ENCODE peak calls at places on chromosomes 4 and X, in eight cellular contexts. E is body of pancreas, N is endothelial cell of umbilical vein, J is glutamatergic neuron, L is bronchial epithelial cell, M is NB4, S is lung, Q is progenitor cell of endocrine pancreas. P is an unnamed sample.

GRCh38 chr4:123352966-123353365 is 43.6 kb upstream of the SPRY1 start:
- DNase-seq in N (no peak), Q (no peak), J (no peak), M (no peak), L (no peak), S (no peak), E (no peak), P (no peak)

GRCh38 chr4:68963389-68963788 is 11.8 kb upstream of the UGT2A3 start:
- DNase-seq in S (no peak), J (no peak), N (no peak), M (no peak), L (no peak), Q (no peak), E (peak), P (no peak)

GRCh38 chr4:99945718-99946345 is 586 bp downstream of the DNAJB14 start:
- DNase-seq in E (peak), N (peak), M (peak), J (no peak), L (no peak), S (no peak), Q (peak), P (no peak)

GRCh38 chr4:8114456-8115202 is 44.0 kb downstream of the ABLIM2 start:
- DNase-seq in Q (no peak), S (no peak), J (no peak), E (no peak), L (no peak), N (no peak), M (no peak), P (no peak)

GRCh38 chr4:3253808-3254207 is 4.8 kb downstream of the MSANTD1 start:
- DNase-seq in Q (no peak), N (no peak), L (no peak), E (no peak), M (no peak), S (no peak), J (peak), P (peak)

GRCh38 chrX:132118361-132118760 is 9.5 kb downstream of the FRMD7 start:
- DNase-seq in N (no peak), L (no peak), E (no peak), J (peak), Q (no peak), S (no peak), M (peak), P (no peak)

GRCh38 chrX:100316987-100317386 is 93.1 kb downstream of the PCDH19 start:
- DNase-seq in S (peak), N (no peak), E (no peak), Q (no peak), M (no peak), J (no peak), L (peak), P (no peak)

GRCh38 chrX:38817004-38817703 is 15.9 kb downstream of the MID1IP1 start:
- DNase-seq in E (peak), S (peak), J (no peak), N (peak), M (peak), Q (no peak), L (peak), P (no peak)

GRCh38 chr4:38625508-38625907 is 38.5 kb upstream of the KLF3 start:
- DNase-seq in M (no peak), E (no peak), Q (no peak), N (no peak), S (no peak), J (no peak), L (no peak), P (no peak)

GRCh38 chrX:130287071-130287770 is 18.5 kb upstream of the ZNF280C start:
- DNase-seq in E (no peak), J (no peak), Q (no peak), M (no peak), L (no peak), N (no peak), S (no peak), P (no peak)

GRCh38 chrX:96004386-96004785 is 680.3 kb upstream of the DIAPH2 start:
- DNase-seq in S (no peak), M (no peak), E (no peak), L (peak), N (peak), J (no peak), Q (no peak), P (no peak)

GRCh38 chr4:187027231-187027760 is 303.6 kb upstream of the FAT1 start:
- DNase-seq in J (no peak), Q (no peak), N (no peak), M (no peak), L (no peak), E (no peak), S (no peak), P (no peak)

GRCh38 chr4:35250771-35251170 is 993.5 kb downstream of the ARAP2 start:
- DNase-seq in N (no peak), J (no peak), Q (no peak), M (no peak), L (peak), E (no peak), S (no peak), P (no peak)

GRCh38 chr4:156568041-156568440 is 403.6 kb downstream of the PDGFC start:
- DNase-seq in L (peak), Q (no peak), M (no peak), J (no peak), E (no peak), S (no peak), N (no peak), P (no peak)

GRCh38 chr4:119302073-119302832 is 19.7 kb downstream of the FABP2 start:
- DNase-seq in L (no peak), M (no peak), N (no peak), E (no peak), S (no peak), Q (no peak), J (no peak), P (no peak)

GRCh38 chrX:53312946-53313745 is 31.8 kb upstream of the IQSEC2 start:
- DNase-seq in J (peak), S (peak), Q (peak), N (peak), M (peak), L (peak), E (peak), P (peak)

GRCh38 chr4:119209077-119209476 is 3.4 kb upstream of the USP53 start:
- DNase-seq in L (peak), S (no peak), M (peak), J (no peak), N (peak), Q (no peak), E (no peak), P (no peak)

GRCh38 chr4:107876096-107876495 is 51.4 kb downstream of the SGMS2 start:
- DNase-seq in N (peak), M (no peak), L (no peak), J (no peak), E (peak), Q (no peak), S (no peak), P (no peak)

GRCh38 chrX:49761481-49761880 is 65.7 kb upstream of the PAGE1 start:
- DNase-seq in S (no peak), M (peak), N (peak), E (no peak), J (no peak), Q (no peak), L (peak), P (no peak)

GRCh38 chrX:74015379-74016019 is 288.5 kb upstream of the ZCCHC13 start:
- DNase-seq in Q (peak), M (peak), L (peak), N (peak), E (peak), S (peak), J (peak), P (peak)

GRCh38 chr4:157977086-157977485 is 195.7 kb downstream of the GASK1B start:
- DNase-seq in Q (no peak), J (no peak), L (no peak), N (peak), M (no peak), E (no peak), S (no peak), P (no peak)

GRCh38 chr4:174582463-174582862 is 60.2 kb upstream of the HPGD start:
- DNase-seq in E (no peak), N (no peak), S (no peak), J (no peak), Q (no peak), M (no peak), L (no peak), P (no peak)

GRCh38 chr4:8252301-8253173 is 17.0 kb upstream of the HTRA3 start:
- DNase-seq in N (no peak), S (no peak), Q (no peak), M (peak), L (no peak), J (no peak), E (no peak), P (no peak)

GRCh38 chr4:31467781-31468180 is 747.6 kb downstream of the PCDH7 start:
- DNase-seq in L (peak), J (no peak), N (no peak), E (no peak), M (no peak), Q (no peak), S (no peak), P (no peak)

GRCh38 chr4:189255636-189256035 is 685.0 kb upstream of the FRG1 start:
- DNase-seq in N (no peak), E (no peak), J (no peak), M (no peak), L (no peak), S (no peak), Q (no peak), P (no peak)

GRCh38 chr4:56908206-56909082 is 744 bp downstream of the REST start:
- DNase-seq in L (peak), Q (peak), N (peak), J (peak), E (peak), M (peak), S (peak), P (peak)

GRCh38 chr4:100017627-100018310 is 67.7 kb upstream of the H2AZ1 start:
- DNase-seq in J (no peak), E (no peak), M (no peak), L (peak), N (no peak), S (no peak), Q (no peak), P (no peak)

GRCh38 chrX:85309717-85310116 is 65.9 kb downstream of the ZNF711 start:
- DNase-seq in J (no peak), Q (no peak), S (no peak), E (no peak), N (no peak), L (no peak), M (peak), P (no peak)
- TF ChIP-seq CTCF in J (peak), Q (peak), S (no peak), E (no peak), N (no peak), L (no peak), M (no peak), P (no peak)

GRCh38 chr4:102246416-102246815 is 98.9 kb downstream of the SLC39A8 start:
- DNase-seq in E (no peak), N (no peak), S (no peak), J (no peak), M (no peak), Q (no peak), L (peak), P (no peak)
- TF ChIP-seq CTCF in E (no peak), N (no peak), S (no peak), J (no peak), M (no peak), Q (no peak), L (no peak), P (no peak)

DNA sequence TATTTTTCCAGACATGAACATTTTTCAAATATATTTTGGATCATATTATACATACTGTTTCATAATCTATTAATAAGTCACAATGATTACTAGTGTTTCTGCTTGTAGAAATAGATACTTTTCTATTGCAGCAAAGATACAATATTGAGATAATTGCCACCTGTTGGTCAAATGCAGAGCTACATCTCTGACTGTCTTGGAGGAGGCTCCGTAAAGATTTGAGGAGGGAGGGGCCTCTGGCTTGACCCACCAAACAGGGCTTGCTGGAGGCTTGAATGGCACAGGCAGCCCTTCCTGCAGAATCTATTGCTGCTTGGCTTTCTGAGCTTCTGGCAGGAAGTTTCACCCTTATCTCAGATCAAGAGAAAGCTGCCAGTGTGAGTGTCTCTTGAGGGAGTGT is 99.3 kb upstream of the ARMCX2 start:
- DNase-seq in E (peak), J (no peak), L (peak), M (peak), S (no peak), N (peak), Q (no peak), P (no peak)
- TF ChIP-seq CTCF in E (no peak), J (no peak), L (peak), M (no peak), S (no peak), N (peak), Q (peak), P (peak)

GRCh38 chr4:24910504-24910903 is 2.3 kb downstream of the CCDC149 start:
- DNase-seq in E (no peak), J (no peak), N (no peak), S (no peak), Q (no peak), M (no peak), L (peak), P (no peak)
- TF ChIP-seq CTCF in E (no peak), J (no peak), N (no peak), S (no peak), Q (no peak), M (no peak), L (no peak), P (no peak)

GRCh38 chrX:33138677-33139249 is 72.6 kb downstream of the DMD start:
- DNase-seq in N (no peak), Q (no peak), S (no peak), M (no peak), J (no peak), L (no peak), E (no peak), P (no peak)
- TF ChIP-seq CTCF in N (no peak), Q (no peak), S (no peak), M (no peak), J (no peak), L (no peak), E (no peak), P (no peak)

GRCh38 chr4:139692300-139693012 is 26.8 kb downstream of the MGST2 start:
- DNase-seq in E (peak), J (peak), M (peak), S (no peak), Q (no peak), N (peak), L (no peak), P (no peak)
- TF ChIP-seq CTCF in E (no peak), J (no peak), M (peak), S (no peak), Q (peak), N (no peak), L (peak), P (no peak)

GRCh38 chrX:155026420-155026726 is 271 bp upstream of the FUNDC2 start:
- DNase-seq in E (no peak), M (no peak), L (no peak), Q (no peak), N (no peak), S (no peak), J (no peak), P (no peak)
- TF ChIP-seq CTCF in E (no peak), M (no peak), L (no peak), Q (no peak), N (no peak), S (no peak), J (no peak), P (no peak)